ENCODE peak calls at places on chromosomes 7 and 10, in seven cellular contexts. J, A, V, R, M, C and H are unnamed samples.

GRCh38 chr10:61608255-61609040 is 54.3 kb upstream of the CABCOCO1 start:
- DNase-seq in M (no peak), V (no peak), A (no peak), C (no peak), R (no peak), J (no peak), H (no peak)

GRCh38 chr10:33876547-33877400 is 542.3 kb upstream of the NRP1 start:
- DNase-seq in R (no peak), C (peak; percentile 17), J (no peak), M (no peak), A (peak; percentile 54), V (no peak), H (no peak)

GRCh38 chr7:142025896-142026295 is 30.2 kb downstream of the MGAM start:
- DNase-seq in J (no peak), R (no peak), C (no peak), V (no peak), M (no peak), A (peak; percentile 91), H (no peak)

GRCh38 chr7:151392002-151392401 is 17.8 kb downstream of the WDR86 start:
- DNase-seq in M (no peak), J (no peak), A (no peak), V (no peak), R (no peak), C (no peak), H (no peak)

GRCh38 chr10:125014984-125015944 is 73.3 kb downstream of the ZRANB1 start:
- DNase-seq in V (no peak), R (no peak), J (peak; percentile 70), A (no peak), M (no peak), C (no peak), H (no peak)

GRCh38 chr7:36001546-36001945 is 151.5 kb upstream of the EEPD1 start:
- DNase-seq in J (no peak), R (no peak), A (no peak), C (no peak), V (no peak), M (no peak), H (no peak)

GRCh38 chr7:34838329-34838728 is 180.3 kb downstream of the NPSR1 start:
- DNase-seq in V (no peak), C (no peak), J (no peak), A (no peak), M (no peak), R (no peak), H (no peak)

GRCh38 chr10:124220547-124220946 is 127.1 kb upstream of the CHST15 start:
- DNase-seq in C (no peak), J (no peak), V (no peak), M (no peak), A (no peak), R (no peak), H (no peak)

GRCh38 chr7:64653721-64654401 is 12.1 kb upstream of the ZNF107 start:
- DNase-seq in C (no peak), V (no peak), A (no peak), R (no peak), M (no peak), J (no peak), H (no peak)

GRCh38 chr10:69349542-69349888 is 67.2 kb downstream of the TACR2 start:
- DNase-seq in A (no peak), J (no peak), M (no peak), R (no peak), C (no peak), V (no peak), H (no peak)

GRCh38 chr10:58956926-58957325 is 219.5 kb upstream of the PHYHIPL start:
- DNase-seq in C (no peak), A (no peak), J (no peak), V (no peak), M (no peak), R (no peak), H (no peak)

GRCh38 chr7:33644489-33644888 is 260.9 kb upstream of the BMPER start:
- DNase-seq in A (no peak), M (no peak), R (no peak), C (no peak), V (no peak), J (no peak), H (no peak)

GRCh38 chr10:121112618-121113384 is 261.6 kb downstream of the WDR11 start:
- DNase-seq in A (peak; percentile 13), V (no peak), R (no peak), M (no peak), J (no peak), C (peak; percentile 15), H (no peak)

GRCh38 chr7:3028071-3028766 is 15.4 kb downstream of the CARD11 start:
- DNase-seq in J (no peak), M (no peak), R (peak; percentile 35), A (peak; percentile 85), C (no peak), V (no peak), H (peak; percentile 91)

GRCh38 chr10:60283397-60283796 is 106.3 kb downstream of the ANK3 start:
- DNase-seq in M (no peak), J (no peak), R (no peak), C (no peak), V (no peak), A (peak; percentile 11), H (no peak)

GRCh38 chr10:92734288-92734687 is 44.5 kb downstream of the HHEX start:
- DNase-seq in V (no peak), J (no peak), A (no peak), M (no peak), C (no peak), R (no peak), H (no peak)

GRCh38 chr7:96314402-96315108 is 7.3 kb downstream of the SLC25A13 start:
- DNase-seq in C (peak; percentile 53), A (peak; percentile 94), R (no peak), M (no peak), J (no peak), V (no peak), H (no peak)

GRCh38 chr7:388461-388960 is 98.5 kb downstream of the FOXL3 start:
- DNase-seq in V (no peak), J (peak; percentile 41), M (peak; percentile 11), R (no peak), A (no peak), C (no peak), H (no peak)

GRCh38 chr7:149494738-149495368 is 2.8 kb downstream of the ZNF746 start:
- DNase-seq in J (no peak), C (peak; percentile 75), A (no peak), V (no peak), M (no peak), R (no peak), H (no peak)

GRCh38 chr7:149496642-149497391 is 792 bp downstream of the ZNF746 start:
- DNase-seq in A (peak; percentile 30), M (peak; percentile 57), V (peak; percentile 47), C (peak; percentile 60), J (peak; percentile 70), R (no peak), H (peak; percentile 67)

GRCh38 chr7:149493366-149493765 is 4.2 kb downstream of the ZNF746 start:
- DNase-seq in M (no peak), A (no peak), C (no peak), V (no peak), J (no peak), R (no peak), H (no peak)

GRCh38 chr7:149497467-149498261 is at the start of gene ZNF746:
- DNase-seq in A (peak; percentile 88), C (peak; percentile 93), R (peak; percentile 53), V (peak; percentile 73), J (peak; percentile 78), M (peak; percentile 77), H (peak; percentile 48)

DNA sequence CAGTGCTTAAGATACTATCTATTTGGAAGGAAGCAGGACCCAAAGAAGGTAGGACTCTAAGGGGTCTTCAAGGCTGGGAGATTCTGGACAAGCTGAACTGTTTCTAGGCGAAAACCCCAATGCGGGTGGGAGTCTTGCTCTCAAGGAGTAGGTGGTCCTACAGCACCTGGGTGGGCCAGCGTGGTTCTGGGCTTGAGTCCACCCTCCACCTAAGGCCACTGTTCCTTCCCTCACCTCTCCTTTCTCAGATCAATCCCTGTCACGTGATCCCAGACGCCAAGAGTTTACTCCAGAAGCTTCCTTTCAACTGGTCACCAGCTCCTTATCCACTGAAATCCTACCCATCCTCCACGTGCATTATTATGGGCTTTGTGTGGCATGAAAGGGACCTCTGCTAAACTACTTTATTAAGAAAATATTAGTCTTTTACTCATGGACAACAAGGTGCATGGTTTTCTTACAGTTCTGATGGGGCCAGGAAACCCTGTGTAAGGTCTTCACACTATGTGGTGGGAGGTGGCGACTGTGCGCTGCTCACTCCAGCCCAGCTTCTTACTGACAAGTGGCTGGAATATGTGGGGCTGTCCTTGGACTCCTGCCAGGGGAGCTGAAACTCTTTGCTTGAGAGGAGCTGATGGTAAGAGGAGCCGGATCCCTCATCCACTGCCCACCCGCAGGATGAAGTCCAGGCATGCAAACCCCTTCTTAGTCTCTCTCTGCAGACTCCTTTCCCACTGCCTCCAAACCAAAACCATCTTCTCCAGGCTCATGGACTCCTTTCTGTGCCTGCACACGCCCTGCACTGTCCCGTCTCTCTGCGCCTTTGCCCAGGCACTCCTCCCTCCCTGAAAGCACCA is 1.6 kb downstream of the ZNF746 start:
- DNase-seq in R (peak; percentile 54), M (peak; percentile 74), V (no peak), A (peak; percentile 64), J (peak; percentile 71), C (peak; percentile 28), H (peak; percentile 83)
- H3K4me3 ChIP-seq in R (peak overlapping the region; percentile 68), M (peak overlapping the region; percentile 75), V (peak overlapping the region; percentile 67), A (peak overlapping the region; percentile 71), J (peak overlapping the region; percentile 63), C (peak overlapping the region; percentile 18), H (peak overlapping the region; percentile 98)

GRCh38 chr10:16656886-16657285 is 135.2 kb upstream of the C1QL3 start:
- DNase-seq in A (no peak), M (no peak), R (no peak), J (no peak), V (no peak), C (no peak), H (no peak)
- H3K4me3 ChIP-seq in A (no peak overlapping the region), M (no peak overlapping the region), R (no peak overlapping the region), J (no peak overlapping the region), V (no peak overlapping the region), C (no peak overlapping the region), H (no peak overlapping the region)

GRCh38 chr10:132401396-132402168 is 4.6 kb downstream of the PWWP2B start:
- DNase-seq in A (no peak), J (no peak), M (no peak), C (no peak), R (no peak), V (no peak), H (no peak)
- H3K4me3 ChIP-seq in A (no peak overlapping the region), J (no peak overlapping the region), M (no peak overlapping the region), C (no peak overlapping the region), R (no peak overlapping the region), V (no peak overlapping the region), H (no peak overlapping the region)

DNA sequence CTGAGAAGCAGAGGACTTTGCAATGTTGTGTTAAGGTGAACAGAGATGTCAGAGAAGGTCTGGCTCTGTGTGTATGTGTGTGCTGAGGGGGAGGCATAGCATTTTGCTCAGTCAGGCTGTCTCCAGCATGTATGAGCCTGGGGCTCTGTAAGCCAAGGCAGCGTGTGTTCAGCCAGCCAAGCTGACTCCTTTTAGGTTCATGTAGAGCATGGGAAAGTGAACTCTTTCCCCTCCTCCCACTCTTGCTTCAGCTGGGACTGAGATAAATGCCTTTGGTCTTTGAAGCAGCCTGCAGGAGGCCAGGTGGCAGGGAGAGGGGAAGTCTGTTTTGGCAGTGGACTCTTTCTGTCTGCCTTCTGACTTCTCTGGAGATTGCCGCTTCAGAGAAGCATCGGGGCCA is 3.8 kb downstream of the SFXN2 start:
- DNase-seq in V (no peak), R (no peak), J (peak; percentile 53), M (peak; percentile 56), A (peak; percentile 48), C (peak; percentile 39), H (no peak)
- H3K4me3 ChIP-seq in V (no peak overlapping the region), R (no peak overlapping the region), J (no peak overlapping the region), M (no peak overlapping the region), A (no peak overlapping the region), C (no peak overlapping the region), H (no peak overlapping the region)

GRCh38 chr7:131404226-131404911 is 76.7 kb downstream of the MKLN1 start:
- DNase-seq in J (no peak), A (no peak), M (no peak), C (no peak), R (no peak), V (no peak), H (no peak)
- H3K4me3 ChIP-seq in J (no peak overlapping the region), A (no peak overlapping the region), M (no peak overlapping the region), C (no peak overlapping the region), R (no peak overlapping the region), V (no peak overlapping the region), H (no peak overlapping the region)